ENCODE peak calls at places on chromosome 2, in four cellular contexts. S is stimulated activated naive B cell treated with anti-CD40 and anti-IgM and Interleukin-4, amounts not matched to agents 10 μg/mL and 1 μg/mL and 100 μg/mL, for 72 hours; R is NCI-H1105 treated with DMSO at 0.1 percent for 48 hours; V is stomach. Y is an unnamed sample.

GRCh38 chr2:187826023-187826422 is 271.8 kb upstream of the TFPI start:
- DNase-seq in S (no peak), R (no peak), V (no peak), Y (peak)

GRCh38 chr2:142525720-142526119 is 351.7 kb upstream of the KYNU start:
- DNase-seq in S (no peak), R (no peak), V (no peak), Y (no peak)

GRCh38 chr2:444937-445884 is 157.3 kb upstream of the ALKAL2 start:
- DNase-seq in S (no peak), R (no peak), V (no peak), Y (no peak)

GRCh38 chr2:7845332-7845731 is 836.5 kb upstream of the ID2 start:
- DNase-seq in S (no peak), R (no peak), V (no peak), Y (peak)

GRCh38 chr2:63000801-63001200 is 49.8 kb upstream of the OTX1 start:
- DNase-seq in S (no peak), R (no peak), V (no peak), Y (peak)

GRCh38 chr2:9390991-9391390 is 32.3 kb downstream of the ITGB1BP1 start:
- DNase-seq in S (no peak), R (no peak), V (no peak), Y (no peak)

GRCh38 chr2:132562245-132562644 is 107.8 kb downstream of the LYPD1 start:
- DNase-seq in S (no peak), R (no peak), V (no peak), Y (no peak)

GRCh38 chr2:241003369-241003768 is 5.0 kb downstream of the SNED1 start:
- DNase-seq in S (no peak), R (no peak), V (no peak), Y (no peak)

GRCh38 chr2:56871641-56872040 is 687.9 kb downstream of the CCDC85A start:
- DNase-seq in S (no peak), R (no peak), V (no peak), Y (no peak)

GRCh38 chr2:143161982-143162837 is 33.0 kb downstream of the ARHGAP15 start:
- DNase-seq in S (peak), R (peak), V (peak), Y (peak)

GRCh38 chr2:231601356-231602229 is 8.9 kb downstream of the TEX44 start:
- DNase-seq in S (peak), R (peak), V (peak), Y (peak)